ENCODE peak calls at places on chromosomes 3 and 15, in ten cellular contexts. C, D, U, Z, O, W, T, V, X and S are unnamed samples.
A peak's percentile ranks its signal among the peaks of the same experiment; 100 is the strongest.

GRCh38 chr3:57974796-57975388 is 33.3 kb upstream of the FLNB start:
- DNase-seq in V (peak; percentile 91), C (peak; percentile 94), X (peak; percentile 96), D (no peak), Z (no peak), O (no peak), T (peak; percentile 89), W (no peak), U (peak; percentile 65), S (no peak)

GRCh38 chr15:98954411-98954810 is 53.2 kb downstream of the PGPEP1L start:
- DNase-seq in V (peak; percentile 72), T (peak; percentile 67), O (no peak), W (no peak), Z (no peak), C (peak; percentile 29), U (peak; percentile 25), X (peak; percentile 87), D (no peak), S (peak; percentile 96)

GRCh38 chr15:29986946-29987345 is 95.8 kb upstream of the GOLGA8J start:
- DNase-seq in W (no peak), C (no peak), V (no peak), Z (no peak), T (no peak), U (no peak), X (no peak), O (no peak), D (no peak), S (no peak)

GRCh38 chr3:1600206-1600605 is 498.5 kb upstream of the CNTN4 start:
- DNase-seq in U (no peak), O (no peak), X (no peak), W (no peak), T (no peak), V (no peak), C (no peak), D (no peak), Z (no peak), S (no peak)

GRCh38 chr3:77259701-77260100 is 219.8 kb downstream of the ROBO2 start:
- DNase-seq in T (no peak), V (no peak), C (peak; percentile 57), X (no peak), D (no peak), U (no peak), W (no peak), O (no peak), Z (no peak), S (no peak)

GRCh38 chr3:24315991-24316390 is 178.7 kb downstream of the THRB start:
- DNase-seq in Z (no peak), W (no peak), O (no peak), U (no peak), C (no peak), T (peak; percentile 72), V (peak; percentile 48), X (no peak), D (no peak), S (no peak)

GRCh38 chr3:70811880-70812279 is 499.4 kb upstream of the MDFIC2 start:
- DNase-seq in T (peak; percentile 88), O (no peak), V (peak; percentile 58), U (peak; percentile 90), W (no peak), Z (no peak), D (no peak), C (no peak), X (peak; percentile 44), S (peak; percentile 70)

GRCh38 chr3:148149556-148149955 is 548.1 kb upstream of the AGTR1 start:
- DNase-seq in T (no peak), X (no peak), Z (no peak), O (no peak), U (no peak), V (no peak), W (no peak), D (no peak), C (no peak), S (no peak)

GRCh38 chr3:71601811-71602210 is 18.3 kb upstream of the FOXP1 start:
- DNase-seq in V (peak; percentile 48), T (peak; percentile 78), D (no peak), W (no peak), X (peak; percentile 69), O (no peak), C (peak; percentile 56), Z (no peak), U (no peak), S (no peak)

GRCh38 chr3:49998326-49998725 is 58.4 kb downstream of the RBM6 start:
- DNase-seq in X (peak; percentile 67), W (no peak), Z (no peak), O (no peak), V (no peak), T (peak; percentile 73), U (peak; percentile 1), D (no peak), C (peak; percentile 50), S (no peak)

GRCh38 chr3:151395806-151396205 is 11.3 kb upstream of the P2RY12 start:
- DNase-seq in X (peak; percentile 86), D (no peak), W (no peak), T (peak; percentile 75), Z (no peak), V (no peak), U (peak; percentile 63), O (no peak), C (peak; percentile 31), S (no peak)

GRCh38 chr15:32656091-32656860 is 14.8 kb downstream of the SCG5 start:
- DNase-seq in V (no peak), X (peak; percentile 63), C (no peak), D (no peak), U (peak; percentile 48), Z (no peak), W (no peak), O (no peak), T (no peak), S (no peak)